ENCODE peak calls at places on chromosomes 3 and 15, in eight cellular contexts. One of them, this sample, is unnamed.

GRCh38 chr15:62732078-62732477 is 310.5 kb upstream of the TPM1 start:
- DNase-seq in EL: no peak
- DNase-seq in NCI-H1092: no peak
- DNase-seq in COR-L47: no peak
- DNase-seq in HT1080: no peak
- DNase-seq in tibial nerve: no peak
- DNase-seq in aorta: no peak
- DNase-seq in NCI-H774: no peak
- DNase-seq in this sample: no peak

GRCh38 chr15:67520976-67521769 is at the start of gene C15orf61:
- DNase-seq in NCI-H774: peak
- DNase-seq in aorta: peak
- DNase-seq in NCI-H1092: peak
- DNase-seq in HT1080: peak
- DNase-seq in tibial nerve: peak
- DNase-seq in COR-L47: peak
- DNase-seq in EL: peak
- DNase-seq in this sample: peak

GRCh38 chr15:84979651-84980050 is 2.0 kb upstream of the PDE8A start:
- DNase-seq in aorta: no peak
- DNase-seq in NCI-H774: no peak
- DNase-seq in HT1080: no peak
- DNase-seq in EL: no peak
- DNase-seq in COR-L47: no peak
- DNase-seq in tibial nerve: no peak
- DNase-seq in NCI-H1092: no peak
- DNase-seq in this sample: peak

GRCh38 chr15:72063186-72063585 is 54.8 kb downstream of the MYO9A start:
- DNase-seq in aorta: no peak
- DNase-seq in NCI-H1092: no peak
- DNase-seq in EL: no peak
- DNase-seq in COR-L47: no peak
- DNase-seq in HT1080: no peak
- DNase-seq in NCI-H774: no peak
- DNase-seq in tibial nerve: no peak
- DNase-seq in this sample: no peak

GRCh38 chr3:66860771-66861170 is 137.3 kb upstream of the KBTBD8 start:
- DNase-seq in NCI-H1092: no peak
- DNase-seq in HT1080: peak
- DNase-seq in COR-L47: no peak
- DNase-seq in aorta: no peak
- DNase-seq in EL: no peak
- DNase-seq in tibial nerve: no peak
- DNase-seq in NCI-H774: no peak
- DNase-seq in this sample: peak

GRCh38 chr15:24819680-24820079 is 135.1 kb upstream of the SNRPN start:
- DNase-seq in NCI-H1092: no peak
- DNase-seq in EL: no peak
- DNase-seq in COR-L47: no peak
- DNase-seq in HT1080: no peak
- DNase-seq in aorta: no peak
- DNase-seq in tibial nerve: no peak
- DNase-seq in NCI-H774: no peak
- DNase-seq in this sample: no peak

GRCh38 chr3:15646924-15647511 is 45.5 kb downstream of the BTD start:
- DNase-seq in aorta: peak
- DNase-seq in NCI-H1092: no peak
- DNase-seq in EL: peak
- DNase-seq in COR-L47: no peak
- DNase-seq in HT1080: peak
- DNase-seq in tibial nerve: peak
- DNase-seq in NCI-H774: no peak
- DNase-seq in this sample: peak

GRCh38 chr15:80110920-80111319 is 41.9 kb upstream of the FAH start:
- DNase-seq in COR-L47: no peak
- DNase-seq in NCI-H774: no peak
- DNase-seq in EL: no peak
- DNase-seq in aorta: no peak
- DNase-seq in HT1080: no peak
- DNase-seq in tibial nerve: no peak
- DNase-seq in NCI-H1092: no peak
- DNase-seq in this sample: no peak

GRCh38 chr3:55169608-55170010 is 241.8 kb upstream of the LRTM1 start:
- DNase-seq in NCI-H1092: no peak
- DNase-seq in EL: peak
- DNase-seq in COR-L47: no peak
- DNase-seq in tibial nerve: no peak
- DNase-seq in aorta: no peak
- DNase-seq in NCI-H774: no peak
- DNase-seq in HT1080: peak
- DNase-seq in this sample: peak

GRCh38 chr15:54660356-54660755 is 536.4 kb downstream of the RSL24D1 start:
- DNase-seq in aorta: no peak
- DNase-seq in COR-L47: no peak
- DNase-seq in tibial nerve: no peak
- DNase-seq in NCI-H1092: no peak
- DNase-seq in NCI-H774: no peak
- DNase-seq in EL: no peak
- DNase-seq in HT1080: peak
- DNase-seq in this sample: peak

GRCh38 chr3:112770026-112770626 is 76.5 kb downstream of the CD200R1L start:
- DNase-seq in EL: peak
- DNase-seq in NCI-H1092: no peak
- DNase-seq in COR-L47: no peak
- DNase-seq in NCI-H774: no peak
- DNase-seq in aorta: peak
- DNase-seq in HT1080: peak
- DNase-seq in tibial nerve: no peak
- DNase-seq in this sample: peak

GRCh38 chr3:31253782-31254181 is 278.9 kb upstream of the STT3B start:
- DNase-seq in COR-L47: no peak
- DNase-seq in aorta: no peak
- DNase-seq in NCI-H1092: no peak
- DNase-seq in NCI-H774: no peak
- DNase-seq in tibial nerve: no peak
- DNase-seq in EL: no peak
- DNase-seq in HT1080: no peak
- DNase-seq in this sample: no peak

GRCh38 chr3:100329800-100330489 is 4.6 kb upstream of the NIT2 start:
- DNase-seq in NCI-H774: peak
- DNase-seq in tibial nerve: no peak
- DNase-seq in COR-L47: no peak
- DNase-seq in EL: no peak
- DNase-seq in aorta: no peak
- DNase-seq in HT1080: no peak
- DNase-seq in NCI-H1092: no peak
- DNase-seq in this sample: no peak

GRCh38 chr15:28895566-28895965 is 9.8 kb downstream of the APBA2 start:
- DNase-seq in NCI-H774: no peak
- DNase-seq in tibial nerve: no peak
- DNase-seq in aorta: no peak
- DNase-seq in NCI-H1092: no peak
- DNase-seq in COR-L47: no peak
- DNase-seq in EL: no peak
- DNase-seq in HT1080: no peak
- DNase-seq in this sample: no peak

GRCh38 chr3:38136272-38136806 is 588 bp downstream of the ACAA1 start:
- DNase-seq in NCI-H774: no peak
- DNase-seq in NCI-H1092: no peak
- DNase-seq in HT1080: no peak
- DNase-seq in EL: peak
- DNase-seq in aorta: no peak
- DNase-seq in COR-L47: no peak
- DNase-seq in tibial nerve: no peak
- DNase-seq in this sample: peak

GRCh38 chr15:63146684-63147083 is 10.6 kb downstream of the RPS27L start:
- DNase-seq in COR-L47: no peak
- DNase-seq in NCI-H774: no peak
- DNase-seq in tibial nerve: no peak
- DNase-seq in NCI-H1092: no peak
- DNase-seq in EL: no peak
- DNase-seq in aorta: no peak
- DNase-seq in HT1080: no peak
- DNase-seq in this sample: no peak

GRCh38 chr15:77838061-77838460 is 205.3 kb upstream of the LINGO1 start:
- DNase-seq in tibial nerve: no peak
- DNase-seq in NCI-H774: no peak
- DNase-seq in HT1080: no peak
- DNase-seq in EL: no peak
- DNase-seq in NCI-H1092: no peak
- DNase-seq in COR-L47: no peak
- DNase-seq in aorta: peak
- DNase-seq in this sample: no peak

GRCh38 chr15:40968290-40969085 is 15.2 kb downstream of the CHAC1 start:
- DNase-seq in NCI-H774: no peak
- DNase-seq in aorta: no peak
- DNase-seq in EL: no peak
- DNase-seq in COR-L47: no peak
- DNase-seq in NCI-H1092: no peak
- DNase-seq in HT1080: no peak
- DNase-seq in tibial nerve: no peak
- DNase-seq in this sample: peak

GRCh38 chr3:71185733-71186455 is 397.6 kb downstream of the FOXP1 start:
- DNase-seq in NCI-H1092: no peak
- DNase-seq in EL: peak
- DNase-seq in COR-L47: no peak
- DNase-seq in NCI-H774: no peak
- DNase-seq in HT1080: peak
- DNase-seq in aorta: no peak
- DNase-seq in tibial nerve: no peak
- DNase-seq in this sample: peak

GRCh38 chr3:111668912-111669488 is 73.9 kb upstream of the ZBED2 start:
- DNase-seq in NCI-H774: peak
- DNase-seq in EL: peak
- DNase-seq in tibial nerve: no peak
- DNase-seq in aorta: no peak
- DNase-seq in HT1080: peak
- DNase-seq in COR-L47: peak
- DNase-seq in NCI-H1092: peak
- DNase-seq in this sample: peak

GRCh38 chr3:63492464-63492863 is 160.0 kb upstream of the SNTN start:
- DNase-seq in COR-L47: peak
- DNase-seq in tibial nerve: no peak
- DNase-seq in NCI-H774: no peak
- DNase-seq in EL: no peak
- DNase-seq in HT1080: no peak
- DNase-seq in NCI-H1092: no peak
- DNase-seq in aorta: no peak
- DNase-seq in this sample: no peak

GRCh38 chr3:129278970-129279906 is 568 bp downstream of the HMCES start:
- DNase-seq in NCI-H1092: peak
- DNase-seq in HT1080: peak
- DNase-seq in NCI-H774: no peak
- DNase-seq in COR-L47: peak
- DNase-seq in aorta: peak
- DNase-seq in EL: peak
- DNase-seq in tibial nerve: peak
- DNase-seq in this sample: peak

GRCh38 chr3:135896613-135897012 is 68.9 kb upstream of the PPP2R3A start:
- DNase-seq in COR-L47: no peak
- DNase-seq in NCI-H1092: no peak
- DNase-seq in NCI-H774: no peak
- DNase-seq in EL: peak
- DNase-seq in HT1080: peak
- DNase-seq in tibial nerve: no peak
- DNase-seq in aorta: no peak
- DNase-seq in this sample: peak

GRCh38 chr3:101813817-101814440 is 34.9 kb downstream of the NXPE3 start:
- DNase-seq in COR-L47: peak
- DNase-seq in NCI-H774: peak
- DNase-seq in EL: peak
- DNase-seq in aorta: no peak
- DNase-seq in NCI-H1092: no peak
- DNase-seq in tibial nerve: no peak
- DNase-seq in HT1080: no peak
- DNase-seq in this sample: peak

GRCh38 chr3:169171739-169172138 is 491.8 kb downstream of the MECOM start:
- DNase-seq in NCI-H774: no peak
- DNase-seq in aorta: no peak
- DNase-seq in HT1080: peak
- DNase-seq in COR-L47: no peak
- DNase-seq in tibial nerve: no peak
- DNase-seq in NCI-H1092: no peak
- DNase-seq in EL: no peak
- DNase-seq in this sample: no peak

GRCh38 chr3:196431193-196432136 is 762 bp downstream of the UBXN7 start:
- DNase-seq in tibial nerve: peak
- DNase-seq in aorta: peak
- DNase-seq in COR-L47: peak
- DNase-seq in NCI-H774: no peak
- DNase-seq in EL: peak
- DNase-seq in HT1080: peak
- DNase-seq in NCI-H1092: peak
- DNase-seq in this sample: peak